ENCODE peak calls at places on chromosomes 2 and 18, in five cellular contexts. Y, K, R, P and T are unnamed samples.

GRCh38 chr2:134369220-134369902 is 115.5 kb downstream of the MGAT5 start:
- DNase-seq in R (no peak), K (no peak), Y (no peak), P (no peak), T (no peak)

GRCh38 chr2:32772623-32773221 is 144.9 kb downstream of the TTC27 start:
- DNase-seq in R (peak), P (no peak), Y (no peak), K (no peak), T (no peak)

GRCh38 chr2:8661736-8662135 is 20.1 kb upstream of the ID2 start:
- DNase-seq in R (no peak), P (no peak), K (no peak), Y (no peak), T (peak)

GRCh38 chr2:60416221-60417008 is 137.0 kb downstream of the BCL11A start:
- DNase-seq in R (no peak), P (no peak), K (no peak), Y (no peak), T (no peak)

GRCh38 chr2:62197017-62197586 is 1.2 kb downstream of the B3GNT2 start:
- DNase-seq in K (no peak), P (peak), Y (peak), R (no peak), T (no peak)

GRCh38 chr2:128450211-128451015 is 131.7 kb upstream of the HS6ST1 start:
- DNase-seq in Y (no peak), R (peak), K (peak), P (peak), T (peak)

GRCh38 chr2:102606353-102606752 is 13.0 kb upstream of the SLC9A2 start:
- DNase-seq in Y (no peak), R (no peak), K (no peak), P (no peak), T (no peak)

GRCh38 chr2:70828115-70828514 is 7.5 kb downstream of the CD207 start:
- DNase-seq in P (no peak), K (no peak), Y (no peak), R (peak), T (no peak)

GRCh38 chr2:152247337-152247695 is 71.8 kb upstream of the STAM2 start:
- DNase-seq in K (no peak), R (no peak), P (no peak), Y (no peak), T (no peak)

GRCh38 chr2:110955546-110955945 is 165.2 kb upstream of the BCL2L11 start:
- DNase-seq in Y (no peak), K (peak), R (no peak), P (no peak), T (no peak)

GRCh38 chr2:30686000-30686399 is 121.2 kb downstream of the CAPN13 start:
- DNase-seq in K (peak), Y (no peak), R (peak), P (no peak), T (no peak)

GRCh38 chr18:5879479-5879882 is 15.8 kb downstream of the TMEM200C start:
- DNase-seq in Y (no peak), P (no peak), R (no peak), K (no peak), T (no peak)

GRCh38 chr2:231483398-231484329 is 19.4 kb upstream of the NCL start:
- DNase-seq in Y (peak), P (peak), K (peak), R (peak), T (no peak)

GRCh38 chr2:204645018-204645775 is 99.9 kb downstream of the PARD3B start:
- DNase-seq in R (no peak), Y (no peak), P (no peak), K (no peak), T (no peak)

GRCh38 chr18:24315170-24315569 is 82.5 kb downstream of the OSBPL1A start:
- DNase-seq in Y (no peak), K (no peak), R (no peak), P (no peak), T (no peak)

GRCh38 chr2:84768840-84769239 is 112.0 kb downstream of the TRABD2A start:
- DNase-seq in P (no peak), K (no peak), R (no peak), Y (no peak), T (no peak)

GRCh38 chr2:191328150-191328809 is 83.1 kb downstream of the MYO1B start:
- DNase-seq in P (no peak), R (no peak), K (no peak), Y (no peak), T (no peak)

GRCh38 chr2:182504903-182505302 is 78.1 kb upstream of the PDE1A start:
- DNase-seq in P (no peak), K (no peak), R (no peak), Y (no peak), T (no peak)

GRCh38 chr2:2260691-2261268 is 70.3 kb downstream of the MYT1L start:
- DNase-seq in R (no peak), Y (no peak), P (no peak), K (peak), T (no peak)

GRCh38 chr18:23631746-23632145 is 31.0 kb downstream of the ANKRD29 start:
- DNase-seq in K (no peak), P (no peak), R (peak), Y (no peak), T (no peak)

GRCh38 chr2:105118960-105119359 is 81.1 kb downstream of the MRPS9 start:
- DNase-seq in R (peak), Y (no peak), P (no peak), K (no peak), T (no peak)

GRCh38 chr18:70015127-70015526 is 67.5 kb upstream of the CD226 start:
- DNase-seq in Y (no peak), K (no peak), R (no peak), P (no peak), T (no peak)

GRCh38 chr2:81835318-81836000 is 1530.9 kb upstream of the LRRTM1 start:
- DNase-seq in R (no peak), K (no peak), P (no peak), Y (no peak), T (no peak)

GRCh38 chr2:100257939-100258338 is 64.4 kb downstream of the LONRF2 start:
- DNase-seq in R (no peak), K (no peak), Y (no peak), P (peak), T (no peak)

GRCh38 chr18:69401475-69402218 is 959 bp downstream of the DOK6 start:
- DNase-seq in P (no peak), K (no peak), R (peak), Y (no peak), T (no peak)

GRCh38 chr2:120483355-120483754 is 137.4 kb downstream of the INHBB start:
- DNase-seq in K (no peak), P (peak), Y (no peak), R (no peak), T (no peak)

GRCh38 chr2:15334650-15335326 is 226.3 kb downstream of the NBAS start:
- DNase-seq in Y (no peak), P (no peak), R (no peak), K (no peak), T (no peak)

GRCh38 chr2:2744958-2745715 is 414.1 kb upstream of the MYT1L start:
- DNase-seq in Y (no peak), K (no peak), P (no peak), R (no peak), T (no peak)

GRCh38 chr2:177679611-177680530 is 287.3 kb downstream of the AGPS start:
- DNase-seq in R (no peak), K (no peak), Y (no peak), P (no peak), T (no peak)

GRCh38 chr2:176137883-176138282 is 8.4 kb downstream of the HOXD8 start:
- DNase-seq in Y (no peak), P (no peak), R (no peak), K (no peak), T (no peak)

GRCh38 chr2:74168739-74169138 is 9.9 kb downstream of the MOB1A start:
- DNase-seq in K (no peak), R (no peak), Y (no peak), P (no peak), T (no peak)

GRCh38 chr2:54482725-54483124 is 26.6 kb downstream of the SPTBN1 start:
- DNase-seq in R (no peak), K (no peak), P (peak), Y (no peak), T (no peak)

DNA sequence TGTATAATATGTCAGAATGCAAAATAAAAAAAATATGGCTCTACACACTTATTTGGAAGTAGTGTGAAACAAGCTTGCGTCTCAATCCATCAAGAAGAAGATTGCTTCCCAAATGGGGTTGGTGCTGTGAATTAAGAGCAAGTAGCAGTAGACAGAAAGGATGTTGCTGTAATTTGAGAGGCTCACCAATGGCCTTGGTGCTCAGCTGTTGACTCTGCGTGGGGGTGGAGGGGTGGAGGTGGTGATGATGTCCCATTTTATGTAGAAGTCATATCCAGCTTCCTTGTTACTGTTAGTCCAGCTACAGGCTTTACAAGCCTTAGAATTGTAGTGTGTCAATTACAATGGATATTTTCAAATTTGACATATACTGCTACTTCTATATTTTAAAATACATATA is 223.4 kb upstream of the RND3 start:
- DNase-seq in R (no peak), P (no peak), K (no peak), Y (no peak), T (no peak)
- H3K27ac ChIP-seq in R (no peak), P (no peak), K (no peak), Y (no peak), T (no peak)

GRCh38 chr2:109591236-109591635 is 22.5 kb downstream of the SEPTIN10 start:
- DNase-seq in R (no peak), P (no peak), Y (no peak), K (no peak), T (no peak)

GRCh38 chr2:109597283-109597682 is 16.5 kb downstream of the SEPTIN10 start:
- DNase-seq in P (no peak), K (no peak), Y (no peak), R (no peak), T (no peak)

GRCh38 chr2:109595644-109596043 is 18.1 kb downstream of the SEPTIN10 start:
- DNase-seq in Y (no peak), K (no peak), R (no peak), P (no peak), T (no peak)

GRCh38 chr2:109592905-109593304 is 20.9 kb downstream of the SEPTIN10 start:
- DNase-seq in R (no peak), P (no peak), K (no peak), Y (no peak), T (no peak)

GRCh38 chr2:109594246-109594900 is 19.4 kb downstream of the SEPTIN10 start:
- DNase-seq in Y (no peak), P (no peak), R (no peak), K (no peak), T (no peak)
- H3K27ac ChIP-seq in Y (no peak), P (no peak), R (no peak), K (no peak), T (no peak)

GRCh38 chr18:79949571-79950439 is 1.6 kb downstream of the SLC66A2 start:
- DNase-seq in Y (peak), K (no peak), R (peak), P (peak), T (peak)
- H3K27ac ChIP-seq in Y (peak), K (peak), R (no peak), P (peak), T (peak)

DNA sequence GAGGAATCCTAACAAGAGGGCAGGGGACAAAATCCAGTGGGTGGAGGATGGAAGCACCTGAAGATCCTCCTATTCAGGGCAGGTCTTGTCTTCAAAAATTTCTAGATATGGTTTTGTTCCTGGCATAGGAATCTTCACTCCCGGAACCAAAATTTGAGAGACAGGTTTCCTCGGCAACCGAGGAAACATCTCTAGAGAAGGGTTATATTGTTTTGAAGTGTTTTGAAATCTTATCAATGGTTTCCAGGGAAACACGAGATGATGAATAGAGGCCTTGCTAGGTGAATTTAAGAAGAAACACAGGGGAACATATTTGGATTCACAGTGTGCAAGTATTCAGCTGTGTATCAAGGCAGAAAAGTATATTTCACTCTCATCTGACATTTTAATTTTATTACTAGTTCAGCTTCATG is 136.8 kb downstream of the SH3BP4 start:
- DNase-seq in Y (no peak), P (no peak), K (no peak), R (no peak), T (no peak)
- H3K27ac ChIP-seq in Y (no peak), P (no peak), K (no peak), R (no peak), T (no peak)

GRCh38 chr18:67456691-67457090 is 59.8 kb downstream of the DSEL start:
- DNase-seq in K (no peak), R (no peak), P (no peak), Y (no peak), T (no peak)
- H3K27ac ChIP-seq in K (no peak), R (no peak), P (no peak), Y (no peak), T (no peak)

GRCh38 chr18:60555629-60556028 is 183.1 kb upstream of the MC4R start:
- DNase-seq in K (no peak), P (no peak), Y (no peak), R (no peak), T (no peak)

GRCh38 chr18:60552948-60553347 is 180.4 kb upstream of the MC4R start:
- DNase-seq in K (no peak), R (no peak), Y (no peak), P (no peak), T (no peak)

GRCh38 chr18:60549338-60549960 is 176.9 kb upstream of the MC4R start:
- DNase-seq in P (no peak), K (no peak), R (no peak), Y (no peak), T (no peak)

GRCh38 chr18:60556326-60556725 is 183.8 kb upstream of the MC4R start:
- DNase-seq in K (no peak), R (no peak), P (no peak), Y (no peak), T (no peak)

DNA sequence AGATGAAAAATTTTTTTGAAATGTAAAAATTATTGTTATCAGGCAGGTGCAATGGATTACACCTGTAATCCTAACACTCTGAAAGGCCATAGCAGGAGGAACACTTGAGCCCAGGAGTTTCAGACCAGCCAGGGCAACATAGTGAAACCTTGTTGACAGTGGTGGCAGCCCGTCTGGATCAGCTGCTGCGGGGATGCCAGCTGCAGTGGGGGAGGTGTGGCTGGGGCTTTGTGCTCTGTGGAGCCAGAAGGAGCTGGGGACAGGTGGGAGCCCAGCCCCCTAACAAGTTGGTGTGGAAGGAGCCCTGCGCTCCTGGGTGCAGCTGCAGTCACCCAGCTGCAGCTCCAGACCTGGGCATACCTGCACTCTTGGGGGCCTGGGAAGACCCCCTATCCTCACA is 182.4 kb upstream of the MC4R start:
- DNase-seq in P (no peak), Y (no peak), K (no peak), R (no peak), T (no peak)
- H3K27ac ChIP-seq in P (no peak), Y (no peak), K (no peak), R (no peak), T (no peak)

GRCh38 chr2:236870401-236870800 is 215.3 kb upstream of the COPS8 start:
- DNase-seq in Y (no peak), K (no peak), R (peak), P (no peak), T (no peak)

GRCh38 chr2:236865052-236865451 is 220.6 kb upstream of the COPS8 start:
- DNase-seq in K (no peak), Y (no peak), P (peak), R (peak), T (no peak)

GRCh38 chr2:236866542-236867340 is 218.9 kb upstream of the COPS8 start:
- DNase-seq in P (peak), R (peak), Y (no peak), K (no peak), T (peak)

GRCh38 chr2:236871500-236872001 is 214.1 kb upstream of the COPS8 start:
- DNase-seq in K (peak), Y (peak), R (no peak), P (peak), T (peak)

DNA sequence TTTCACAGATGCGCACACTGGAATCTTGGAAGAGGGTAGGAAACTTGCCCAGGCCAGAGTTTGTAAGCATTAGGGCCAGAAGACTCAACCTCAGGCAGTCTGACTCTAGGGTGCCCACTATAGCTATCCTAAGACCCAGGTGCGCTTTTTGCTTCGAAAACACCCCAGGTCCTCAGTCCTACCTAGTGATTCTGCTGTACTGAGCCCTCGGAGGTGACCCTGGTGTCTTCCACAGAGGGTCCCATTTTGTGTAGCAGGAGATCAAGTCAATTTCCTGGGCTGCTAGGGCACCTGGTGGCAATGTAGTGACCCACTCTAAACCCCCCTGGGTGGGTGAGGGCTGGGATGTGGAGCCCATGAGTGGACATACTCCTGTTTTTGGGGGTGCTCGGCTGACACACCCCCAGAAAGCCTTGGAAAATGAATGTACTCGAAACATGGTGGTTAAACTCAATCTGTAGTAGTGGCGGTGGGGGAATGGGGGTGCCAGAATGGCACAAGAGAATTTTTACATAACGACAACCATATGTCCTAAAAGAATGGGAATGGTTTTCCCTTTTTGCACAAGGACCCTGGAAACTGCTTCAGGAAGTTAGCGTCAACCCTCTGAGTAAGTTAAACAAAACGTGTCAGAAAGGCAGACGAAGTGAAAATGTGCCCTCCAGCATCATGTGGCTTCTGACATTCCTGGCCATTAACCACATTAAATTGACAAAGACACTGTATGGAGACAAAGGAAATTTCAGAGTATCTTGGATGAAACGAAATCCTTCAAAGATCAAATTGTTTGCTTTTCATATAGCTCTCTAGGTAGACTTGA is 218.0 kb upstream of the COPS8 start:
- DNase-seq in R (peak), P (peak), K (no peak), Y (no peak), T (peak)
- H3K27ac ChIP-seq in R (no peak), P (no peak), K (no peak), Y (no peak), T (no peak)